ENCODE peak calls at places on chromosome 5, in four cellular contexts. F is colonic mucosa, E is astrocyte, G is HCT116. Z is an unnamed sample. For H3K4me1, the result is how much of the 10 kb centered on the place peaks cover.

GRCh38 chr5:168950241-168950951 is 350.5 kb downstream of the SLIT3 start:
- DNase-seq in F (no peak), G (no peak), E (no peak), Z (no peak)

GRCh38 chr5:92945630-92946097 is 635.4 kb downstream of the NR2F1-AS1 start:
- DNase-seq in F (no peak), G (no peak), E (peak), Z (no peak)

GRCh38 chr5:177476531-177477233 is 3.2 kb upstream of the DBN1 start:
- DNase-seq in G (no peak), E (peak), F (no peak), Z (no peak)

GRCh38 chr5:124894541-124894940 is 148.1 kb upstream of the ZNF608 start:
- DNase-seq in F (no peak), E (no peak), G (no peak), Z (no peak)

GRCh38 chr5:157539623-157540022 is 36.0 kb downstream of the ADAM19 start:
- DNase-seq in F (no peak), G (no peak), E (no peak), Z (no peak)

GRCh38 chr5:108629779-108630178 is 117.9 kb upstream of the FER start:
- DNase-seq in F (no peak), G (no peak), E (no peak), Z (no peak)

GRCh38 chr5:34053133-34053532 is 10.1 kb upstream of the C1QTNF3 start:
- DNase-seq in E (peak), G (no peak), F (no peak), Z (no peak)

GRCh38 chr5:93307557-93307956 is 273.5 kb downstream of the NR2F1-AS1 start:
- DNase-seq in F (no peak), E (peak), G (no peak), Z (no peak)

GRCh38 chr5:123721721-123722276 is 209.8 kb downstream of the CSNK1G3 start:
- DNase-seq in F (no peak), G (no peak), E (peak), Z (no peak)

GRCh38 chr5:130035388-130035787 is 131.1 kb downstream of the CHSY3 start:
- DNase-seq in G (no peak), F (no peak), E (no peak), Z (no peak)

GRCh38 chr5:147539053-147539452 is 29.2 kb upstream of the DPYSL3 start:
- DNase-seq in F (no peak), E (peak), G (no peak), Z (no peak)

GRCh38 chr5:171299851-171300250 is 9.2 kb upstream of the TLX3 start:
- DNase-seq in E (no peak), G (no peak), F (no peak), Z (no peak)

GRCh38 chr5:138605254-138605972 is 30.2 kb upstream of the HSPA9 start:
- DNase-seq in G (no peak), F (no peak), E (no peak), Z (no peak)

GRCh38 chr5:156929366-156929948 is 33.6 kb downstream of the TIMD4 start:
- DNase-seq in G (no peak), E (no peak), F (no peak), Z (no peak)

GRCh38 chr5:174563899-174564298 is 160.5 kb upstream of the MSX2 start:
- DNase-seq in G (no peak), F (no peak), E (no peak), Z (no peak)

GRCh38 chr5:43141211-43141610 is 20.5 kb downstream of the ZNF131 start:
- DNase-seq in E (peak), F (no peak), G (no peak), Z (no peak)

GRCh38 chr5:146873186-146873917 is 5.2 kb downstream of the PPP2R2B start:
- DNase-seq in E (peak), F (no peak), G (no peak), Z (no peak)

GRCh38 chr5:157651623-157652376 is 438 bp downstream of the SOX30 start:
- DNase-seq in G (no peak), F (peak), E (peak), Z (no peak)

GRCh38 chr5:134257176-134257575 is 31.3 kb upstream of the PPP2CA start:
- DNase-seq in G (no peak), E (no peak), F (no peak), Z (no peak)

GRCh38 chr5:68834486-68834885 is 259.3 kb upstream of the SLC30A5 start:
- DNase-seq in G (no peak), F (no peak), E (no peak), Z (no peak)

GRCh38 chr5:80961376-80962281 is 1.5 kb downstream of the RASGRF2 start:
- DNase-seq in F (peak), G (no peak), E (peak), Z (no peak)

GRCh38 chr5:61949054-61949679 is 356.8 kb upstream of the KIF2A start:
- DNase-seq in E (no peak), F (no peak), G (no peak), Z (no peak)

GRCh38 chr5:123035320-123035949 is 1.1 kb downstream of the PPIC start:
- DNase-seq in G (peak), E (peak), F (peak), Z (peak)

GRCh38 chr5:97181856-97182545 is 1.0 kb downstream of the RIOK2 start:
- DNase-seq in G (no peak), E (peak), F (no peak), Z (no peak)

GRCh38 chr5:59380350-59380951 is 513.1 kb downstream of the PDE4D start:
- DNase-seq in G (peak), F (no peak), E (peak), Z (peak)

GRCh38 chr5:50808406-50808805 is 142.0 kb downstream of the PARP8 start:
- DNase-seq in F (no peak), G (no peak), E (no peak), Z (no peak)

GRCh38 chr5:139481580-139482049 is 943 bp downstream of the STING1 start:
- DNase-seq in E (no peak), F (peak), G (no peak), Z (no peak)

GRCh38 chr5:134738963-134739661 is 764 bp downstream of the CAMLG start:
- DNase-seq in F (peak), G (peak), E (peak), Z (peak)

GRCh38 chr5:154559398-154560276 is 81.6 kb upstream of the HAND1 start:
- DNase-seq in E (no peak), F (no peak), G (no peak), Z (no peak)

GRCh38 chr5:139061856-139062255 is 136.3 kb downstream of the SIL1 start:
- DNase-seq in F (no peak), E (peak), G (no peak), Z (no peak)

GRCh38 chr5:172699999-172700685 is 59.1 kb downstream of the NEURL1B start:
- DNase-seq in F (no peak), E (no peak), G (no peak), Z (no peak)

GRCh38 chr5:170633235-170634041 is 129.6 kb downstream of the KCNIP1 start:
- DNase-seq in G (peak), F (peak), E (peak), Z (peak)

GRCh38 chr5:32583582-32584232 is 1.6 kb upstream of the SUB1 start:
- DNase-seq in F (no peak), G (no peak), E (no peak), Z (no peak)
- H3K4me3 ChIP-seq in F (no peak), G (no peak), E (no peak), Z (peak)

GRCh38 chr5:38497946-38498345 is 58.5 kb downstream of the LIFR start:
- DNase-seq in E (no peak), G (peak), F (no peak), Z (no peak)
- TF ChIP-seq CTCF in E (no peak), G (no peak), F (no peak), Z (peak)

GRCh38 chr5:60549841-60550240 is 150.1 kb downstream of the DEPDC1B start:
- DNase-seq in E (no peak), F (no peak), G (no peak), Z (no peak)
- H3K4me1 ChIP-seq in E (under half), F (under half), G (under half), Z (under half)

GRCh38 chr5:2135354-2135753 is 252.6 kb upstream of the IRX4 start:
- DNase-seq in G (no peak), E (no peak), F (no peak), Z (no peak)
- H3K4me3 ChIP-seq in G (no peak), E (no peak), F (no peak), Z (no peak)

DNA sequence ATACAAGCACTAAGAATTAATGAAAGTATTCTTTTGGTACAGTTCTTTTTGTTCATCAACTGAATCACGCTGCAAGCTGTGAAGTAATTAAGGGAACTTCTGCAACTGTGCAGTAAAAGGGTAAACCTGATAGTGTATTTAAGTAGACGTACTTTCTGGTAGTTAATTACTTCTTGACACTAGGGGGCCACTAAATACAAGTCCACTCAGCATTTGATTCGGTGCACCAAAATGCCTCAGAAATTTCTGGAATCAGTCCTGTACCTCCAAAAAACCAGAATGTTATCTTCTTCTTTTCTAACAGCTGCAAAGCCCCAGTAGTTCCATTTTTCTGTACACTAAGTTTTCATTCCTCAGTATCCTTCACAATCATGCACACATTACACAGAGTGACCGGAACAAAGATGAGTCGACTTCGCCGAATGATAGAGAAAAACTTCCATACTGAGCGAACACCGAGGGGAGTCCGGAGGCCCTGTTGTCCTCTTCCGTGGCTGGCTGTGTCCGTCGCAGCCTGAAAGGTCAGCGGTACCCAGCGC is 500 bp downstream of the GFM2 start:
- DNase-seq in E (peak), G (peak), F (peak), Z (no peak)
- TF ChIP-seq CTCF in E (peak), G (peak), F (peak), Z (no peak)

GRCh38 chr5:167982-168660 is 23.2 kb upstream of the LRRC14B start:
- DNase-seq in E (peak), F (no peak), G (no peak), Z (no peak)
- H3K4me1 ChIP-seq in E (under half), F (under half), G (under half), Z (under half)

GRCh38 chr5:66993448-66993847 is 203.2 kb downstream of the CD180 start:
- DNase-seq in F (no peak), E (no peak), G (no peak), Z (no peak)

GRCh38 chr5:66992547-66992946 is 204.1 kb downstream of the CD180 start:
- DNase-seq in F (no peak), G (no peak), E (no peak), Z (no peak)

GRCh38 chr5:66994790-66995189 is 201.8 kb downstream of the CD180 start:
- DNase-seq in E (no peak), G (no peak), F (no peak), Z (no peak)

GRCh38 chr5:66991746-66992145 is 204.9 kb downstream of the CD180 start:
- DNase-seq in E (no peak), F (no peak), G (no peak), Z (no peak)

DNA sequence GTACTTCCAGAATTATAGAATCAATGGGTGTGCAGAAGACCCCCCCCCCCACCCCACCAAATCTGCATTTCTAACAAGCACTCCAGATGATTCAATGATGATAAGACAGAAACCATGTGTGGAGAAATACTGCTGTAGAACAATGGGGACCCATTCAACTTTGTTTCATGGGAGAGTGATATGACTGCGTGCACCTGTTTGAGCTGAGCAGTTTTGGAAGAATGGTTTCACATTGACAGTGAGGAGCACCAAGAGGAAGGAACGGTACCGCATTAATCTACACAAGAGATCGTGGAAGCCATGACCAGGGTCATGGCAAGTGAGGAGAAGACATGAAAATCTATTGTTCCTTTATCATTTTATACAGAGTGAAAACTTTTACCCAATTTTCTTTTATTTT is 202.7 kb downstream of the CD180 start:
- DNase-seq in E (no peak), F (no peak), G (no peak), Z (no peak)
- H3K4me3 ChIP-seq in E (no peak), F (no peak), G (no peak), Z (no peak)

DNA sequence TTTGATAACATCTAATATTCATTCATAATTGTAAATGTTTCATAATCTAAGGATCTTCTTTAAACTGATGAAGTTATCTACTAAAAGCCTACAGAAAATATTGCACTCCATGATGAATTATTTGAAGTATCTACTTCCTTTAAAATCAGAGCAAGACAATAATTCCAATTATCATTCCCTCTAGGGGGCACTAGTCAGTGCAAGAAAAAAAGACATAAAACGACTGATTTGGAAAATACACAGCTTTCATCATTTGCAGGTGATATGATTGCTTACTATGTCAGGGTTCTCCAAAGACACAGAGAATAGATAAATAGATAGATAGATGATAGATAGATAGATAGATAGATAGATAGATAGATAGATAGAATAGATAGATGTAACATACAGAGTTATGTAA is 13.5 kb upstream of the GRM6 start:
- DNase-seq in G (no peak), E (no peak), F (no peak), Z (no peak)
- TF ChIP-seq CTCF in G (peak), E (no peak), F (no peak), Z (no peak)

GRCh38 chr5:112918679-112919078 is 3.3 kb downstream of the REEP5 start:
- DNase-seq in G (no peak), F (no peak), E (no peak), Z (no peak)
- H3K4me1 ChIP-seq in G (under half), F (under half), E (under half), Z (half or more)

GRCh38 chr5:57889558-57889957 is 406.9 kb upstream of the ACTBL2 start:
- DNase-seq in G (peak), E (peak), F (no peak), Z (peak)
- H3K4me3 ChIP-seq in G (peak), E (no peak), F (no peak), Z (no peak)